ENCODE peak calls at places on chromosomes 11 and 22, in five cellular contexts. One of them, this sample, is unnamed.

GRCh38 chr22:30763815-30764686 is 69.4 kb downstream of the OSBP2 start:
- DNase-seq in progenitor cell of endocrine pancreas: peak
- DNase-seq in cardiac fibroblast: peak
- DNase-seq in PC-3: peak
- DNase-seq in fibroblast of pulmonary artery: peak
- DNase-seq in this sample: peak

GRCh38 chr11:13094930-13095687 is 86.0 kb downstream of the RASSF10 start:
- DNase-seq in progenitor cell of endocrine pancreas: no peak
- DNase-seq in cardiac fibroblast: no peak
- DNase-seq in PC-3: peak
- DNase-seq in fibroblast of pulmonary artery: no peak
- DNase-seq in this sample: no peak

GRCh38 chr22:42951093-42951710 is 63.7 kb downstream of the PACSIN2 start:
- DNase-seq in progenitor cell of endocrine pancreas: no peak
- DNase-seq in cardiac fibroblast: no peak
- DNase-seq in PC-3: no peak
- DNase-seq in fibroblast of pulmonary artery: no peak
- DNase-seq in this sample: no peak

GRCh38 chr22:47260551-47260950 is 498.1 kb downstream of the TBC1D22A start:
- DNase-seq in progenitor cell of endocrine pancreas: no peak
- DNase-seq in cardiac fibroblast: no peak
- DNase-seq in PC-3: no peak
- DNase-seq in fibroblast of pulmonary artery: no peak
- DNase-seq in this sample: no peak

GRCh38 chr11:35937751-35938150 is 6.1 kb upstream of the LDLRAD3 start:
- DNase-seq in progenitor cell of endocrine pancreas: no peak
- DNase-seq in cardiac fibroblast: no peak
- DNase-seq in PC-3: no peak
- DNase-seq in fibroblast of pulmonary artery: no peak
- DNase-seq in this sample: no peak

GRCh38 chr11:124897681-124898680 is at the start of gene ROBO4:
- DNase-seq in progenitor cell of endocrine pancreas: no peak
- DNase-seq in cardiac fibroblast: peak
- DNase-seq in PC-3: peak
- DNase-seq in fibroblast of pulmonary artery: peak
- DNase-seq in this sample: peak

GRCh38 chr11:105244157-105244820 is 104.7 kb upstream of the CARD18 start:
- DNase-seq in progenitor cell of endocrine pancreas: no peak
- DNase-seq in cardiac fibroblast: peak
- DNase-seq in PC-3: peak
- DNase-seq in fibroblast of pulmonary artery: peak
- DNase-seq in this sample: no peak

GRCh38 chr11:12092714-12093113 is 17.7 kb upstream of the MICAL2 start:
- DNase-seq in progenitor cell of endocrine pancreas: no peak
- DNase-seq in cardiac fibroblast: no peak
- DNase-seq in PC-3: no peak
- DNase-seq in fibroblast of pulmonary artery: no peak
- DNase-seq in this sample: no peak

GRCh38 chr11:109309153-109309552 is 112.8 kb upstream of the C11orf87 start:
- DNase-seq in progenitor cell of endocrine pancreas: no peak
- DNase-seq in cardiac fibroblast: peak
- DNase-seq in PC-3: peak
- DNase-seq in fibroblast of pulmonary artery: peak
- DNase-seq in this sample: no peak

GRCh38 chr11:76190376-76190775 is 15.9 kb downstream of the WNT11 start:
- DNase-seq in progenitor cell of endocrine pancreas: no peak
- DNase-seq in cardiac fibroblast: no peak
- DNase-seq in PC-3: no peak
- DNase-seq in fibroblast of pulmonary artery: peak
- DNase-seq in this sample: no peak

GRCh38 chr22:43570531-43571144 is 158.8 kb downstream of the MPPED1 start:
- DNase-seq in progenitor cell of endocrine pancreas: no peak
- DNase-seq in cardiac fibroblast: no peak
- DNase-seq in PC-3: no peak
- DNase-seq in fibroblast of pulmonary artery: no peak
- DNase-seq in this sample: no peak

GRCh38 chr11:47950396-47950795 is 30.0 kb upstream of the PTPRJ start:
- DNase-seq in progenitor cell of endocrine pancreas: no peak
- DNase-seq in cardiac fibroblast: peak
- DNase-seq in PC-3: no peak
- DNase-seq in fibroblast of pulmonary artery: peak
- DNase-seq in this sample: no peak

GRCh38 chr22:20106849-20107237 is 9.1 kb upstream of the RANBP1 start:
- DNase-seq in progenitor cell of endocrine pancreas: no peak
- DNase-seq in cardiac fibroblast: no peak
- DNase-seq in PC-3: no peak
- DNase-seq in fibroblast of pulmonary artery: no peak
- DNase-seq in this sample: no peak

GRCh38 chr11:112016088-112016764 is 9.0 kb upstream of the DLAT start:
- DNase-seq in progenitor cell of endocrine pancreas: no peak
- DNase-seq in cardiac fibroblast: peak
- DNase-seq in PC-3: no peak
- DNase-seq in fibroblast of pulmonary artery: peak
- DNase-seq in this sample: no peak

GRCh38 chr11:60610702-60611101 is 88.7 kb upstream of the MS4A8 start:
- DNase-seq in progenitor cell of endocrine pancreas: no peak
- DNase-seq in cardiac fibroblast: no peak
- DNase-seq in PC-3: no peak
- DNase-seq in fibroblast of pulmonary artery: no peak
- DNase-seq in this sample: no peak

GRCh38 chr22:45709004-45709739 is 37.5 kb downstream of the ATXN10 start:
- DNase-seq in progenitor cell of endocrine pancreas: no peak
- DNase-seq in cardiac fibroblast: peak
- DNase-seq in PC-3: peak
- DNase-seq in fibroblast of pulmonary artery: peak
- DNase-seq in this sample: no peak

GRCh38 chr11:114562166-114562916 is 2.7 kb upstream of the NXPE1 start:
- DNase-seq in progenitor cell of endocrine pancreas: no peak
- DNase-seq in cardiac fibroblast: no peak
- DNase-seq in PC-3: peak
- DNase-seq in fibroblast of pulmonary artery: peak
- DNase-seq in this sample: no peak

GRCh38 chr11:133636686-133637085 is 104.4 kb upstream of the OPCML start:
- DNase-seq in progenitor cell of endocrine pancreas: no peak
- DNase-seq in cardiac fibroblast: no peak
- DNase-seq in PC-3: no peak
- DNase-seq in fibroblast of pulmonary artery: no peak
- DNase-seq in this sample: no peak

GRCh38 chr11:34573537-34573936 is 47.4 kb upstream of the EHF start:
- DNase-seq in progenitor cell of endocrine pancreas: no peak
- DNase-seq in cardiac fibroblast: no peak
- DNase-seq in PC-3: no peak
- DNase-seq in fibroblast of pulmonary artery: no peak
- DNase-seq in this sample: no peak

GRCh38 chr11:46338636-46338987 is 8.7 kb upstream of the DGKZ start:
- DNase-seq in progenitor cell of endocrine pancreas: no peak
- DNase-seq in cardiac fibroblast: no peak
- DNase-seq in PC-3: peak
- DNase-seq in fibroblast of pulmonary artery: no peak
- DNase-seq in this sample: no peak

GRCh38 chr11:1071571-1072115 is 3.0 kb upstream of the MUC2 start:
- DNase-seq in progenitor cell of endocrine pancreas: no peak
- DNase-seq in cardiac fibroblast: no peak
- DNase-seq in PC-3: no peak
- DNase-seq in fibroblast of pulmonary artery: no peak
- DNase-seq in this sample: peak

GRCh38 chr11:87600938-87601337 is 563.2 kb downstream of the TMEM135 start:
- DNase-seq in progenitor cell of endocrine pancreas: no peak
- DNase-seq in cardiac fibroblast: no peak
- DNase-seq in PC-3: no peak
- DNase-seq in fibroblast of pulmonary artery: no peak
- DNase-seq in this sample: no peak

GRCh38 chr11:36056160-36056751 is 112.4 kb downstream of the LDLRAD3 start:
- DNase-seq in progenitor cell of endocrine pancreas: no peak
- DNase-seq in cardiac fibroblast: peak
- DNase-seq in PC-3: peak
- DNase-seq in fibroblast of pulmonary artery: peak
- DNase-seq in this sample: peak

GRCh38 chr11:35746356-35747153 is 84.0 kb downstream of the TRIM44 start:
- DNase-seq in progenitor cell of endocrine pancreas: no peak
- DNase-seq in cardiac fibroblast: peak
- DNase-seq in PC-3: no peak
- DNase-seq in fibroblast of pulmonary artery: no peak
- DNase-seq in this sample: no peak

GRCh38 chr22:45585437-45585755 is 82.7 kb downstream of the FBLN1 start:
- DNase-seq in progenitor cell of endocrine pancreas: no peak
- DNase-seq in cardiac fibroblast: no peak
- DNase-seq in PC-3: no peak
- DNase-seq in fibroblast of pulmonary artery: no peak
- DNase-seq in this sample: no peak

DNA sequence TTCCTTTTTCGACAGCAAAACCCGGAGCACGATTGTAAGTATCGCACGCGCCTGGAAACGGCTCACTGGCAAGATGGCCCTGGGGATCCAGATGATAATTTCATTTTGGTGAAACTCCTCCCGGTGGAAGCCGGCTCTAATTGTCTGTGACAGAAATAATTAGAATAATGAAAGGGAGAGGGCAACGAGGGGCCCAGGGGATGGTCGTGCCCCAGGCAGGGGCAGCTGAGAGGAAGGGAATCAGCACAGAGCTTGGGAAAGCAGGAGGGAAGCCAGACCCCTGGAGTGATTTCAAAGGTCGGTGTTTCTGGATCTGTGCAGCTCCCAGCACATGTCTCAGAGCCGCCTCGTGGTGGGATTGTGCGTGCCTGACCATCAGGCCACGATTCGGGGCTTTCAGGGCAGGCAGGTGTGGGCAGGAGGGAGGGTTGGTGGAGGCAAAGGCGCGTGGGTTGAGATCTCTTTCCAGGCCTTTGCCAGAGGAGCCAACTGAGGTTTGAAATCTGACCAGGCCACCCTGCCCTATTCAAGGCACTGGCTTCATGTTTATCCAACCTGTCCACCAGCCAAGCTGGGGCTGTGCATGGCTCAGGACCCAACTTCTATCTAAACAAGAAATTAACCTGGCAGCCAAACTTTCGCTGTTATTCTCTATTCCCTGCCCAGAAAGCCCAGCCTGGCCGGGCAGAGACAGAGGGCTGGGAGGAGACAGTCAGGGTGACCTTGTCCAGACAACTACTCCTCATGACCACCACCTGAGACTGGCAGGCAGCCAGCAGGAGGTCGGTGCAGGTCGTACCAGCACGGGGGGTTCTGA is 27.8 kb downstream of the ANO1 start:
- DNase-seq in progenitor cell of endocrine pancreas: no peak
- DNase-seq in cardiac fibroblast: no peak
- DNase-seq in PC-3: no peak
- DNase-seq in fibroblast of pulmonary artery: no peak
- DNase-seq in this sample: no peak
- TF ChIP-seq CTCF in progenitor cell of endocrine pancreas: no peak
- TF ChIP-seq CTCF in cardiac fibroblast: no peak
- TF ChIP-seq CTCF in PC-3: no peak
- TF ChIP-seq CTCF in fibroblast of pulmonary artery: no peak
- TF ChIP-seq CTCF in this sample: no peak

DNA sequence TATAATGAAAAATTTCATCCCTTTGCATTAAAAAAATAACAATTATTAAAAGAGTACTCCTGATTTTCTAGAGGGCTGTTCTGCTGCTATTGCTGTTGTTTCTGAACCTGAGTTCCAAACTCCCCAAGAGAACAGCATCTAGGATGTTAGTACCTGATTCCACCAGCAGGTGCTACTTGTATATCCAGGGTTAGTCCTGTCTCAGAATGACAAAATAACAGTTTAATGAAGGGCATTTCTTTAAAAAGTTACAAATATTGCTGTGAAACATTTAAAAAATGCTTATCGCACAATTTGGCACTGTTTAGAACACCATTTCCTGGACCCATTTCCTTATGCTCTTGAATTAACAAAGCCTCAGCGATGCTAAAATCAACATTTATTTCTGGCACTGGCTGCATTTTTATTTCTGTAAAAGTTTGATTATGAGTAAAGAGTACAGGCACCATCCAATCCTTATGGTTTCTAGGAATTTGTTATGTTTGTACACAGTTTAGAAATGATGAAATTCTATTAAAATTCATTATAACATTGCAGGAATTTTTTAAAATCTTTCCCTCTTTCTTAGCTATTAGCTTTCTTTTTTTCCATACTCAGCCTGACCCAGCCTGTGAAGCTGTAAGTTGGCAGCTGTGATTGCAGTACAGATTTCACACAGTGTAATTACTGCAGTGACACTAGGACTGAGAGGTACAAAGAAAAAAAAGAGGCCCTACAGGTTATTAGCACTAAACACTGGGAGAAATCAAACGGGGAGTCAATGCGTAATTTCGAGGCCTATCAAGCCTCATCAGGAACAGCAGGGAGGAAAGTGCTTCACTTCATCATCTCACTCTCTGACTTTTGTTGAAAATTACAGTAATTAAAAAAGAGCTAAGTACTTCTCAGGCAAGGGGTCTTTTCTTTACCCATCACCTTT is 208.8 kb downstream of the DCDC1 start:
- DNase-seq in progenitor cell of endocrine pancreas: no peak
- DNase-seq in cardiac fibroblast: peak
- DNase-seq in PC-3: peak
- DNase-seq in fibroblast of pulmonary artery: peak
- DNase-seq in this sample: peak
- TF ChIP-seq CTCF in progenitor cell of endocrine pancreas: peak
- TF ChIP-seq CTCF in cardiac fibroblast: peak
- TF ChIP-seq CTCF in PC-3: peak
- TF ChIP-seq CTCF in fibroblast of pulmonary artery: peak
- TF ChIP-seq CTCF in this sample: peak

DNA sequence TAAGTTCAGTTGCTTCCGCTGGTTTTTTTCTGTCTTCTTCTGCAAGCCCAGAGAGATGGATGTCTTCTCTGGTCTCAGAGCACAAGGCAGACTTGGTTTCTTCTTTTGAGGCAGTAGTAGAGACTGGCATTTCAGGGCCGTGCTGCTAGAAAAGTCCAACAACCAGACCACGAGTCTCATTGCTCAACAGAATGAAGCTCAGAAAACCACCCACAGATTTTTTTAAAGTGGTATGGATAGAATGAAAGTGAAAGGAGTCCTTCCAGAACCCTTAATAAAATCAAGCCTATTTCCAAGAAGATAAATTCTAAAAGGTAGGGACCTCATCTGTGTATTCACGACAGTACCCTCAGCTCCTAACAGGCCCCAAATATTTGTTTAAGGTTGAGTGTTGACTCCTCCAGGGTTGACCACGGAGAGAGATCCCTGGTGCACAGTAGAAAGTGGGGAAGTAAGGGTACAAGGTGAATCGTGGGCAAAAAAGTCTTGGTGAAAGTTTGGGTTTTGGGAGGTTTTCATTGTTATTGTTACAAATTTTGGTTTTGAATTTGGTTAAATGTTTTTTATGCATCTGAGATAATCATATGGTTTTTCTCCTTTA is 43.6 kb upstream of the DDX6 start:
- DNase-seq in progenitor cell of endocrine pancreas: no peak
- DNase-seq in cardiac fibroblast: peak
- DNase-seq in PC-3: no peak
- DNase-seq in fibroblast of pulmonary artery: peak
- DNase-seq in this sample: no peak
- TF ChIP-seq CTCF in progenitor cell of endocrine pancreas: no peak
- TF ChIP-seq CTCF in cardiac fibroblast: no peak
- TF ChIP-seq CTCF in PC-3: no peak
- TF ChIP-seq CTCF in fibroblast of pulmonary artery: no peak
- TF ChIP-seq CTCF in this sample: no peak

DNA sequence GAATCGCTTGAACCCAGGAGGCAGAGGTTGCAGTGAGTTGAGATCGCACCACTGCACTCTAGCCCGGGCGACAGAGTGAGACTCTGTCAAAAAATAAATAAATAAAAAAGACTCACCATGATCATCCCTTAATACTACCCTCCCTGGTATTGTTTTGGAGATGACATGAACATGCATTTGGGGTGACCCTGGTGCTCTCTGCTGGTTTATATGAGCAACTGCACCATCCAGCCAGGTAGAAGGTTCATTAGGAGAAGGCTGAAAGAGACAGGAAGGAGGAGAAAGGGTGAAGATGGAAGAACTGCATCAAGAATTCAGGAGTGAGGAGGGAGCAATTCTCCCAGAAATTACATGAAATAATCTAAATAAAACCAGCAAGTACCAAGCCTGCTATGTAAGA is 37.8 kb downstream of the SLC5A1 start:
- DNase-seq in progenitor cell of endocrine pancreas: no peak
- DNase-seq in cardiac fibroblast: peak
- DNase-seq in PC-3: peak
- DNase-seq in fibroblast of pulmonary artery: peak
- DNase-seq in this sample: peak
- TF ChIP-seq CTCF in progenitor cell of endocrine pancreas: peak
- TF ChIP-seq CTCF in cardiac fibroblast: peak
- TF ChIP-seq CTCF in PC-3: peak
- TF ChIP-seq CTCF in fibroblast of pulmonary artery: peak
- TF ChIP-seq CTCF in this sample: peak

This sample was measured in endothelial cell.